ENCODE peak calls at places on chromosome 3, in four cellular contexts. S is fibroblast of lung, Q is fibroblast of mammary gland, E is brain microvascular endothelial cell. A is an unnamed sample.

GRCh38 chr3:132317229-132317948 is at the start of gene ACP3:
- DNase-seq in E (peak; percentile 37), S (peak; percentile 96), Q (peak; percentile 89), A (peak; percentile 62)

GRCh38 chr3:45343947-45344346 is 44.4 kb upstream of the LARS2 start:
- DNase-seq in Q (peak; percentile 43), S (peak; percentile 19), E (no peak), A (no peak)

GRCh38 chr3:150567328-150567727 is 20.7 kb downstream of the EIF2A start:
- DNase-seq in E (no peak), S (no peak), Q (no peak), A (no peak)

GRCh38 chr3:25091938-25092337 is 336.1 kb upstream of the RARB start:
- DNase-seq in Q (no peak), S (no peak), E (no peak), A (no peak)

GRCh38 chr3:42377681-42378080 is 32.7 kb downstream of the LYZL4 start:
- DNase-seq in S (no peak), Q (peak; percentile 12), E (peak; percentile 12), A (no peak)

GRCh38 chr3:58173670-58174472 is 36.9 kb downstream of the DNASE1L3 start:
- DNase-seq in Q (no peak), S (no peak), E (no peak), A (no peak)

GRCh38 chr3:129122697-129123055 is 1.1 kb upstream of the RAB43 start:
- DNase-seq in E (no peak), Q (no peak), S (peak; percentile 15), A (no peak)

GRCh38 chr3:188975612-188976314 is 196.0 kb upstream of the TPRG1 start:
- DNase-seq in S (peak; percentile 88), Q (no peak), E (peak; percentile 26), A (no peak)

GRCh38 chr3:23330568-23330967 is 127.4 kb downstream of the UBE2E2 start:
- DNase-seq in Q (no peak), S (peak; percentile 24), E (no peak), A (no peak)

GRCh38 chr3:134381836-134382442 is 7.7 kb upstream of the AMOTL2 start:
- DNase-seq in E (no peak), Q (no peak), S (no peak), A (no peak)

GRCh38 chr3:171802601-171802956 is 7.7 kb downstream of the PLD1 start:
- DNase-seq in E (no peak), Q (no peak), S (no peak), A (no peak)

GRCh38 chr3:10522646-10523303 is 17.4 kb upstream of the ATP2B2 start:
- DNase-seq in Q (no peak), E (no peak), S (no peak), A (no peak)

GRCh38 chr3:71168961-71169411 is 414.5 kb downstream of the FOXP1 start:
- DNase-seq in Q (peak; percentile 49), E (no peak), S (no peak), A (no peak)

GRCh38 chr3:66588340-66588847 is 87.6 kb upstream of the LRIG1 start:
- DNase-seq in Q (peak; percentile 66), S (peak; percentile 87), E (peak; percentile 64), A (no peak)

GRCh38 chr3:139318431-139318816 is 25.4 kb upstream of the MRPS22 start:
- DNase-seq in E (no peak), Q (peak; percentile 19), S (no peak), A (no peak)

GRCh38 chr3:150303776-150304175 is 104.3 kb upstream of the TSC22D2 start:
- DNase-seq in S (no peak), E (no peak), Q (peak; percentile 23), A (no peak)

GRCh38 chr3:113697192-113698090 is 999 bp upstream of the USF3 start:
- DNase-seq in Q (no peak), S (peak; percentile 62), E (no peak), A (no peak)

GRCh38 chr3:9930804-9931418 is 2.7 kb upstream of the CRELD1 start:
- DNase-seq in Q (no peak), S (peak; percentile 22), E (no peak), A (no peak)

GRCh38 chr3:42936157-42936981 is 30.4 kb downstream of the ZNF662 start:
- DNase-seq in E (peak; percentile 45), Q (peak; percentile 36), S (peak; percentile 61), A (no peak)

GRCh38 chr3:36959821-36960220 is 15.0 kb upstream of the TRANK1 start:
- DNase-seq in Q (no peak), E (no peak), S (no peak), A (no peak)

GRCh38 chr3:167884481-167884880 is 149.0 kb downstream of the SERPINI1 start:
- DNase-seq in Q (no peak), E (no peak), S (no peak), A (no peak)

GRCh38 chr3:32045091-32045964 is 61.1 kb upstream of the GPD1L start:
- DNase-seq in S (peak; percentile 99), Q (peak; percentile 80), E (no peak), A (peak; percentile 41)

DNA sequence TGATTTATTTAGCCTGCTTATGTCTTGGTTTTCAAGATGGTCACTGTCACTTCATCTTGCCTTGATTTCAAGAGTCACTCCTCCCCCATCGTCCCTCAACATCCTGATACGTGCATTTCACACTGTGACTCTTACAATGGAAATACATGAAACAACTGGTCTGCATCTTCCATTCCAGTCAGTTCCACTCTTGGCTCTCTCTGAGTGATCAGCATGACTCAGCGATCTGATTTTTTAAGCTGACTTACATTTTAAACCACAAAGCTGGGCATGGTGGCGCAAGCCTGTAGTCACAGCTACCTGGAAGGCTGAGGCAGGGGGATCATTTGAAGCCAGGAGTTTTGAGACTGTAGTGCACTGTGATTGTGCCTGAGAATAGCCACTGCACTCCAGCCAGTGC is 271.2 kb upstream of the ROPN1 start:
- DNase-seq in S (peak; percentile 97), E (peak; percentile 86), Q (peak; percentile 94), A (peak; percentile 86)
- TF ChIP-seq CTCF in S (no peak), E (no peak), Q (no peak), A (no peak)

GRCh38 chr3:184899953-184900595 is 88.1 kb downstream of the VPS8 start:
- DNase-seq in S (no peak), E (no peak), Q (no peak), A (no peak)
- H3K4me3 ChIP-seq in S (no peak overlapping the region), E (no peak overlapping the region), Q (no peak overlapping the region), A (no peak overlapping the region)

DNA sequence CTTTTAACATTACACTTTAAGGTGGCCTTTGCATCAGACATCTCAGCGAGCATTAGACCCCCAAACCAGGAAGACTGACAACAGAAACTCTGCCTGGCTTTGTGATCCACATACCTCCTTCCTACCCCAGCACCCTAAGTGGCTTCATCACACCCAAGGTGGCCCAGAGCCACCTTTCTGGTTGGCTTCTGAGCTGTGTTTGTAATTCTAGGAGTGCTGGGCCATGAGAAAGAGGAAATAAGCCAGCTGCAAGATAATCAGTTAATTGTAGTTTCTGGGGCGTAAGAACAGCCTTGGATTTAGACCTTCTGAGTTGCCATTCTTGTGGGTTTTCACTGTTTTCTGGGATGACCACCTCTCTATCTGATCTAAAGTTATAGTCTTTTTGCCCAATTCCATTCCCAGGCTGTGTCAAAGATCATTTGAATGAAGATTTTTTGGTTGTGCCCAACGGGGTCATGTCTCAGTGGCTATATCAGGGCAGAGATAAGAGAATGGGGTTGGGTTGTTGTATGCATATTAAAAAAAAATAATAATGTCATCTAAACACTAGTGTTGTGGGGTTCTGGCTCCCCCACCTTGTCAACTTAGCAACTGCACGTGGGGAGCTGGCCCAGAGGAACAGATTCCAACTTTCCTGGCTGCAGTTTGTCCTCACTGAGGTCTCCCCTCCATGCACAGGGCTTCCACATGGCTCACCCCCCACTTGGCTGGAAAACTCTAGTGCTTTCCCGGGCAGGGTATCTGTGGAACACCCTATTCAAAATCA is 234.8 kb upstream of the WNT5A start:
- DNase-seq in S (peak; percentile 47), E (peak; percentile 33), Q (peak; percentile 35), A (no peak)
- TF ChIP-seq CTCF in S (peak; percentile 68), E (peak; percentile 82), Q (peak; percentile 54), A (peak; percentile 81)

GRCh38 chr3:72727726-72728125 is 120.5 kb downstream of the SHQ1 start:
- DNase-seq in Q (no peak), E (no peak), S (no peak), A (no peak)

GRCh38 chr3:72724070-72724469 is 124.2 kb downstream of the SHQ1 start:
- DNase-seq in S (no peak), Q (no peak), E (no peak), A (no peak)

GRCh38 chr3:72722930-72723726 is 125.1 kb downstream of the SHQ1 start:
- DNase-seq in Q (peak; percentile 58), E (peak; percentile 49), S (peak; percentile 61), A (peak; percentile 32)

GRCh38 chr3:72727207-72727606 is 121.0 kb downstream of the SHQ1 start:
- DNase-seq in E (no peak), S (no peak), Q (no peak), A (no peak)

DNA sequence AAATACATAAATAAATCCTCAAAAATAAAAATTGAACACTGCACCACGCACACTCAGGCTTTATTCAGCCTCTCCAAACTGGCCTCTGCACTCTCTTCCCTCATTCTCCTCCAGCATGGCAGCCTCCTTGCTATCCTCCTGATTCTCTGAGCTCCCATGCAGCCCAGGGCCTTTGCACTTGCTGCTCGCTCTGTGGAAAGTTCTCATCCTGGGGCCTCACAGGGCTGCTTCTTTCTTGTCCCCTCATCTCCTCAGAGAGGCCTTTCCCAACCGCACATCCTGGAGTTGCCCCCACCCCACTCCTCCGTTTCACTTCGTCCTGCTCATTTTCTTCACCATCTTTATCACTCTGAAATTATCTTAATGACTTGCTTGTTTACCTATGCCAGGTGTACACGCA is 123.0 kb downstream of the SHQ1 start:
- DNase-seq in E (no peak), Q (no peak), S (no peak), A (no peak)
- H3K4me3 ChIP-seq in E (no peak overlapping the region), Q (no peak overlapping the region), S (no peak overlapping the region), A (no peak overlapping the region)

DNA sequence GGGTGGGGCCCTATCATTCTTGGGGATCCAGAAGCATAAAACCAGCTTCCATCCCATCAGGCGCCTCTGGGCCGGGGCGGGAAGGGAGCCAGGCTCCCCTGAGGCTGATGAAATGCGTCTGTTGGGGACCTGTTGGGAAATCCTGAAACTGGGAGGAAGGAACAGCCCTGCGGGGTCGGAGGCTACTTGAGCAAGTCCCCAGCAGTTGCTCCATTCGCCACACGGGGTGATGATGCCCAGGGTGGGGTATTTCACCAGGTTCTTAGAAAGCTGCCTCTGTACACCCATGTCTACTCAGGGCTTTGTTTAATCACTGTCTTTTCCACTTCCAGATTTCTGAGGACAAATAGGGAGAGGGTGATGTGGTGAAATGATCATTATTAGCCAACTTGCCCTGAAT is 25.4 kb upstream of the TSEN2 start:
- DNase-seq in Q (no peak), E (no peak), S (peak; percentile 49), A (no peak)
- TF ChIP-seq CTCF in Q (no peak), E (no peak), S (no peak), A (no peak)

GRCh38 chr3:62567097-62568021 is 194.0 kb upstream of the FEZF2 start:
- DNase-seq in E (peak; percentile 52), Q (peak; percentile 91), S (peak; percentile 93), A (peak; percentile 59)
- H3K4me3 ChIP-seq in E (no peak overlapping the region), Q (no peak overlapping the region), S (no peak overlapping the region), A (no peak overlapping the region)

GRCh38 chr3:194686414-194686815 is 732 bp downstream of the FAM43A start:
- DNase-seq in Q (no peak), S (no peak), E (no peak), A (no peak)

GRCh38 chr3:194686816-194687637 is 1.3 kb downstream of the FAM43A start:
- DNase-seq in S (peak; percentile 62), Q (peak; percentile 53), E (no peak), A (no peak)

GRCh38 chr3:194685050-194685722 is 497 bp upstream of the FAM43A start:
- DNase-seq in E (no peak), S (no peak), Q (no peak), A (no peak)

GRCh38 chr3:194687638-194688206 is 2.0 kb downstream of the FAM43A start:
- DNase-seq in E (peak; percentile 37), S (peak; percentile 66), Q (peak; percentile 59), A (no peak)

GRCh38 chr3:194685723-194686413 is at the start of gene FAM43A:
- DNase-seq in Q (peak; percentile 91), S (peak; percentile 96), E (peak; percentile 93), A (peak; percentile 86)
- TF ChIP-seq CTCF in Q (no peak), S (peak; percentile 5), E (peak; percentile 43), A (peak; percentile 26)